ENCODE peak calls at places on chromosomes 6 and 20, in nine cellular contexts. L is lower lobe of right lung; I is nephron progenitor cell; Q is stimulated activated CD4-positive, alpha-beta T cell treated with anti-CD3 and anti-CD28 coated beads, TNF-alpha, amount 100 ng/mL, for 24 hours; S is activated CD8-positive, alpha-beta memory T cell treated with anti-CD3 and anti-CD28 coated beads, Interleukin-2, amount 50 U/mL, for 48 hours; B is NCI-H345; Z is AG04449; H is stimulated activated CD8-positive, alpha-beta memory T cell treated with anti-CD3 and anti-CD28 coated beads, Interleukin-7, amount 100 ng/mL, for 1 hour; T is non-pigmented ciliary epithelial cell. K is an unnamed sample.

GRCh38 chr20:15176929-15177328 is 839.5 kb upstream of the FLRT3 start:
- DNase-seq in L (no peak), I (no peak), Q (no peak), S (no peak), B (no peak), Z (no peak), H (no peak), T (no peak), K (no peak)

GRCh38 chr6:68730291-68731054 is 95.4 kb downstream of the ADGRB3 start:
- DNase-seq in L (no peak), I (no peak), Q (no peak), S (no peak), B (no peak), Z (no peak), H (no peak), T (no peak), K (no peak)

GRCh38 chr6:56173228-56173627 is 74.2 kb downstream of the COL21A1 start:
- DNase-seq in L (no peak), I (no peak), Q (no peak), S (no peak), B (no peak), Z (no peak), H (no peak), T (no peak), K (no peak)

GRCh38 chr6:168313371-168314028 is 6.1 kb downstream of the DACT2 start:
- DNase-seq in L (no peak), I (peak), Q (no peak), S (no peak), B (no peak), Z (no peak), H (no peak), T (no peak), K (peak)

GRCh38 chr6:93474733-93475179 is 55.4 kb upstream of the EPHA7 start:
- DNase-seq in L (no peak), I (no peak), Q (no peak), S (no peak), B (no peak), Z (no peak), H (no peak), T (no peak), K (no peak)

GRCh38 chr6:35085359-35086281 is 55.5 kb downstream of the TCP11 start:
- DNase-seq in L (no peak), I (no peak), Q (no peak), S (peak), B (no peak), Z (no peak), H (no peak), T (no peak), K (peak)

GRCh38 chr6:168342626-168343025 is 23.0 kb upstream of the DACT2 start:
- DNase-seq in L (no peak), I (no peak), Q (no peak), S (no peak), B (no peak), Z (no peak), H (no peak), T (no peak), K (peak)

GRCh38 chr6:18380165-18380564 is 7.0 kb upstream of the RNF144B start:
- DNase-seq in L (no peak), I (no peak), Q (no peak), S (no peak), B (no peak), Z (no peak), H (no peak), T (no peak), K (no peak)

GRCh38 chr6:138107078-138107751 is at the start of gene PERP:
- DNase-seq in L (peak), I (peak), Q (peak), S (peak), B (peak), Z (no peak), H (peak), T (no peak), K (peak)

GRCh38 chr6:163288915-163289314 is 125.6 kb upstream of the QKI start:
- DNase-seq in L (no peak), I (no peak), Q (no peak), S (no peak), B (no peak), Z (no peak), H (no peak), T (no peak), K (no peak)

GRCh38 chr6:157952751-157953479 is 28.7 kb upstream of the SYNJ2 start:
- DNase-seq in L (no peak), I (no peak), Q (no peak), S (no peak), B (no peak), Z (no peak), H (no peak), T (no peak), K (no peak)

GRCh38 chr6:24931752-24932691 is 3.7 kb downstream of the RIPOR2 start:
- DNase-seq in L (no peak), I (no peak), Q (no peak), S (no peak), B (no peak), Z (no peak), H (no peak), T (peak), K (no peak)

GRCh38 chr6:33994198-33995045 is 151.5 kb downstream of the GRM4 start:
- DNase-seq in L (no peak), I (no peak), Q (no peak), S (no peak), B (no peak), Z (no peak), H (no peak), T (no peak), K (no peak)

GRCh38 chr20:24797864-24798655 is 151.0 kb upstream of the CST7 start:
- DNase-seq in L (peak), I (no peak), Q (no peak), S (no peak), B (no peak), Z (no peak), H (no peak), T (no peak), K (no peak)